ENCODE peak calls at places on chromosomes 16 and 17, in four cellular contexts. I is amygdala, E is left lung, U is heart right ventricle. N is an unnamed sample.
A peak's percentile ranks its signal among the peaks of the same experiment; 100 is the strongest.

GRCh38 chr17:17028059-17028877 is 14.0 kb upstream of the MPRIP start:
- DNase-seq in I (no peak), E (peak; percentile 86), U (peak; percentile 33), N (no peak)

GRCh38 chr17:31444026-31444425 is 52.6 kb downstream of the RAB11FIP4 start:
- DNase-seq in U (no peak), I (no peak), E (no peak), N (no peak)

GRCh38 chr16:12215302-12216105 is 239.0 kb downstream of the SNX29 start:
- DNase-seq in E (no peak), I (no peak), U (no peak), N (no peak)

GRCh38 chr16:54407596-54407995 is 121.0 kb upstream of the IRX3 start:
- DNase-seq in E (no peak), I (no peak), U (no peak), N (no peak)

GRCh38 chr17:44071198-44071520 is 624 bp downstream of the G6PC3 start:
- DNase-seq in I (no peak), E (no peak), U (no peak), N (no peak)

GRCh38 chr17:7133424-7133823 is 18.8 kb upstream of the ASGR2 start:
- DNase-seq in I (no peak), U (peak; percentile 38), E (peak; percentile 68), N (peak; percentile 44)

GRCh38 chr16:11329080-11329491 is 16.2 kb upstream of the RMI2 start:
- DNase-seq in E (no peak), U (no peak), I (no peak), N (no peak)

GRCh38 chr17:77887464-77888241 is 70.8 kb upstream of the TNRC6C start:
- DNase-seq in U (peak; percentile 84), I (peak; percentile 35), E (peak; percentile 87), N (peak; percentile 49)

GRCh38 chr17:40180694-40181093 is 3.4 kb downstream of the RAPGEFL1 start:
- DNase-seq in U (no peak), I (no peak), E (peak; percentile 61), N (no peak)

GRCh38 chr16:49921106-49921505 is 65.2 kb upstream of the ZNF423 start:
- DNase-seq in E (no peak), U (no peak), I (no peak), N (no peak)

GRCh38 chr16:55357241-55357640 is 33.2 kb downstream of the IRX6 start:
- DNase-seq in I (no peak), E (no peak), U (no peak), N (no peak)

GRCh38 chr17:47801176-47801765 is 20.3 kb downstream of the OSBPL7 start:
- DNase-seq in E (no peak), U (no peak), I (no peak), N (no peak)

GRCh38 chr17:28849281-28849680 is 5.5 kb upstream of the ERAL1 start:
- DNase-seq in E (no peak), U (no peak), I (no peak), N (no peak)

GRCh38 chr17:40348562-40349476 is 15.7 kb downstream of the GJD3 start:
- DNase-seq in E (peak; percentile 38), I (peak; percentile 51), U (peak; percentile 73), N (no peak)

GRCh38 chr17:21194210-21194609 is 19.8 kb downstream of the TMEM11 start:
- DNase-seq in E (no peak), I (no peak), U (peak; percentile 18), N (no peak)

GRCh38 chr17:64331946-64332493 is 58.6 kb downstream of the PECAM1 start:
- DNase-seq in U (peak; percentile 84), E (peak; percentile 80), I (no peak), N (no peak)

GRCh38 chr16:59567496-59567895 is 833.4 kb upstream of the GOT2 start:
- DNase-seq in U (no peak), E (no peak), I (no peak), N (no peak)

GRCh38 chr17:7538891-7539290 is 10.0 kb upstream of the TNFSF12 start:
- DNase-seq in I (no peak), U (no peak), E (no peak), N (no peak)

GRCh38 chr16:11141409-11142260 is 114.4 kb downstream of the SOCS1 start:
- DNase-seq in I (no peak), U (no peak), E (no peak), N (no peak)

GRCh38 chr17:57899391-57899790 is 49.5 kb upstream of the MRPS23 start:
- DNase-seq in I (no peak), E (no peak), U (no peak), N (no peak)

GRCh38 chr17:12043702-12044101 is 23.0 kb downstream of the MAP2K4 start:
- DNase-seq in I (no peak), E (no peak), U (no peak), N (no peak)

GRCh38 chr16:72501739-72502653 is 330.0 kb upstream of the PMFBP1 start:
- DNase-seq in U (peak; percentile 16), I (no peak), E (peak; percentile 34), N (no peak)

GRCh38 chr17:6507535-6507934 is 48.8 kb downstream of the PITPNM3 start:
- DNase-seq in U (no peak), I (no peak), E (no peak), N (no peak)

GRCh38 chr16:981695-982151 is at the start of gene SOX8:
- DNase-seq in E (no peak), U (no peak), I (no peak), N (no peak)

GRCh38 chr17:69232650-69233049 is 4.0 kb upstream of the ABCA10 start:
- DNase-seq in I (no peak), U (no peak), E (no peak), N (no peak)

GRCh38 chr17:28188841-28189263 is 130.1 kb upstream of the TMEM97 start:
- DNase-seq in I (no peak), U (no peak), E (no peak), N (no peak)

GRCh38 chr17:41439375-41439774 is 1.4 kb downstream of the KRT38 start:
- DNase-seq in I (no peak), U (no peak), E (no peak), N (no peak)

GRCh38 chr17:53950858-53951250 is 128.1 kb downstream of the KIF2B start:
- DNase-seq in E (no peak), I (no peak), U (no peak), N (no peak)

GRCh38 chr17:28928061-28928460 is 23.3 kb downstream of the PHF12 start:
- DNase-seq in I (no peak), E (no peak), U (no peak), N (peak; percentile 47)

GRCh38 chr17:429589-429988 is 77.0 kb upstream of the RPH3AL start:
- DNase-seq in E (no peak), I (no peak), U (no peak), N (no peak)

GRCh38 chr17:11608396-11608795 is 10.1 kb downstream of the DNAH9 start:
- DNase-seq in I (no peak), U (peak; percentile 44), E (peak; percentile 37), N (no peak)

GRCh38 chr16:12431547-12431946 is 372.1 kb downstream of the CPPED1 start:
- DNase-seq in U (no peak), E (no peak), I (no peak), N (no peak)

GRCh38 chr16:63617990-63618763 is 1503.7 kb downstream of the CDH11 start:
- DNase-seq in U (peak; percentile 25), E (no peak), I (no peak), N (no peak)

GRCh38 chr16:83199012-83199411 is 572.2 kb downstream of the CDH13 start:
- DNase-seq in I (no peak), E (no peak), U (no peak), N (no peak)

GRCh38 chr17:57531078-57531477 is 214.0 kb downstream of the CCDC182 start:
- DNase-seq in E (no peak), U (no peak), I (no peak), N (no peak)